ENCODE peak calls at places on chromosomes 12 and 14, in four cellular contexts. Q, E, P and I are unnamed samples.

GRCh38 chr12:124433147-124433874 is 134.1 kb downstream of the NCOR2 start:
- DNase-seq in Q (no peak), E (no peak), P (no peak), I (peak; percentile 89)

GRCh38 chr12:779745-780734 is 27.7 kb downstream of the WNK1 start:
- DNase-seq in P (no peak), Q (peak; percentile 49), E (no peak), I (no peak)

GRCh38 chr12:51593539-51593938 is 2.5 kb downstream of the SCN8A start:
- DNase-seq in Q (peak; percentile 67), P (peak; percentile 57), E (peak; percentile 28), I (peak; percentile 37)

GRCh38 chr14:93928184-93929047 is 1.3 kb downstream of the FAM181A start:
- DNase-seq in Q (no peak), P (no peak), E (no peak), I (no peak)

GRCh38 chr14:90523544-90523943 is 126.7 kb downstream of the CALM1 start:
- DNase-seq in Q (peak; percentile 46), E (no peak), P (no peak), I (no peak)

GRCh38 chr12:88982694-88983093 is 369.6 kb downstream of the DUSP6 start:
- DNase-seq in E (no peak), Q (no peak), P (no peak), I (no peak)

GRCh38 chr12:41846718-41847117 is 298.0 kb downstream of the GXYLT1 start:
- DNase-seq in E (no peak), P (no peak), Q (no peak), I (no peak)

GRCh38 chr12:108175310-108175709 is 46.2 kb downstream of the WSCD2 start:
- DNase-seq in E (no peak), P (no peak), Q (no peak), I (no peak)

GRCh38 chr12:132196038-132196872 is 52.0 kb downstream of the NOC4L start:
- DNase-seq in Q (no peak), E (no peak), P (no peak), I (no peak)

GRCh38 chr14:59768855-59769254 is 101.7 kb downstream of the RTN1 start:
- DNase-seq in P (no peak), Q (peak; percentile 5), E (no peak), I (no peak)

GRCh38 chr14:67240168-67240932 is 885 bp upstream of the PALS1 start:
- DNase-seq in Q (peak; percentile 32), E (no peak), P (peak; percentile 53), I (peak; percentile 76)

GRCh38 chr12:112340983-112341840 is 41.0 kb downstream of the HECTD4 start:
- DNase-seq in E (no peak), P (no peak), Q (no peak), I (no peak)

GRCh38 chr14:23093104-23093503 is 1.8 kb downstream of the ACIN1 start:
- DNase-seq in Q (no peak), E (no peak), P (no peak), I (no peak)

GRCh38 chr14:43003845-43004244 is 1397.2 kb downstream of the LRFN5 start:
- DNase-seq in Q (no peak), P (no peak), E (no peak), I (no peak)

GRCh38 chr12:132321321-132322118 is 7.9 kb downstream of the GALNT9 start:
- DNase-seq in P (no peak), E (no peak), Q (no peak), I (no peak)

GRCh38 chr12:79691299-79692248 is 810 bp upstream of the PAWR start:
- DNase-seq in E (peak; percentile 3), P (no peak), Q (peak; percentile 75), I (no peak)

GRCh38 chr12:68450947-68451260 is 118.7 kb upstream of the MDM1 start:
- DNase-seq in P (no peak), Q (no peak), E (no peak), I (no peak)